ENCODE peak calls at places on chromosomes 2 and 18, in five cellular contexts. J is HCT116, F is AG10803, D is epithelial cell of esophagus, M is NCI-H2081. Y is an unnamed sample.

GRCh38 chr2:16109368-16109820 is 169.0 kb downstream of the MYCN start:
- DNase-seq in J (no peak), F (no peak), D (no peak), M (no peak), Y (no peak)

GRCh38 chr2:226845717-226846116 is 9.9 kb downstream of the RHBDD1 start:
- DNase-seq in J (no peak), F (no peak), D (no peak), M (no peak), Y (no peak)

GRCh38 chr2:134218928-134219707 is 34.8 kb upstream of the MGAT5 start:
- DNase-seq in J (no peak), F (no peak), D (peak; percentile 40), M (no peak), Y (peak; percentile 45)

GRCh38 chr2:177064417-177064816 is 148.2 kb upstream of the HNRNPA3 start:
- DNase-seq in J (no peak), F (no peak), D (no peak), M (no peak), Y (no peak)

GRCh38 chr2:235510305-235510704 is 16.5 kb downstream of the AGAP1 start:
- DNase-seq in J (no peak), F (no peak), D (no peak), M (no peak), Y (no peak)

GRCh38 chr2:189566046-189566445 is 14.5 kb downstream of the SLC40A1 start:
- DNase-seq in J (no peak), F (no peak), D (no peak), M (no peak), Y (no peak)

GRCh38 chr18:54679318-54680149 is 88.5 kb downstream of the DYNAP start:
- DNase-seq in J (peak; percentile 62), F (peak; percentile 81), D (peak; percentile 79), M (peak; percentile 59), Y (no peak)

GRCh38 chr2:111624401-111625156 is 259.4 kb downstream of the ANAPC1 start:
- DNase-seq in J (no peak), F (peak; percentile 96), D (peak; percentile 84), M (no peak), Y (no peak)

GRCh38 chr2:172021955-172022354 is 22.2 kb downstream of the METAP1D start:
- DNase-seq in J (no peak), F (peak; percentile 81), D (no peak), M (peak; percentile 18), Y (no peak)

GRCh38 chr2:170350929-170351826 is 173.2 kb downstream of the MYO3B start:
- DNase-seq in J (no peak), F (no peak), D (no peak), M (no peak), Y (no peak)

GRCh38 chr2:110904410-110905148 is 172.2 kb downstream of the ACOXL start:
- DNase-seq in J (no peak), F (no peak), D (no peak), M (no peak), Y (no peak)

GRCh38 chr18:62796216-62796621 is 80.9 kb downstream of the PHLPP1 start:
- DNase-seq in J (no peak), F (no peak), D (no peak), M (no peak), Y (no peak)

GRCh38 chr18:55850904-55851303 is 262.9 kb upstream of the TCF4 start:
- DNase-seq in J (no peak), F (no peak), D (no peak), M (no peak), Y (no peak)

GRCh38 chr18:48085781-48086487 is 155.5 kb upstream of the SMAD2 start:
- DNase-seq in J (no peak), F (no peak), D (peak; percentile 64), M (no peak), Y (no peak)

GRCh38 chr2:173750332-173750731 is 214.8 kb downstream of the SP3 start:
- DNase-seq in J (no peak), F (peak; percentile 17), D (peak; percentile 29), M (peak; percentile 57), Y (no peak)

GRCh38 chr2:219570924-219571310 is 422 bp downstream of the OBSL1 start:
- DNase-seq in J (no peak), F (peak; percentile 32), D (no peak), M (no peak), Y (no peak)

GRCh38 chr2:240932001-240932723 is 26.0 kb downstream of the CROCC2 start:
- DNase-seq in J (no peak), F (no peak), D (no peak), M (no peak), Y (no peak)

GRCh38 chr2:71860381-71860926 is 287.2 kb downstream of the CYP26B1 start:
- DNase-seq in J (no peak), F (no peak), D (no peak), M (no peak), Y (no peak)

GRCh38 chr18:31203086-31203793 is 40.6 kb upstream of the DSC1 start:
- DNase-seq in J (no peak), F (no peak), D (peak; percentile 68), M (no peak), Y (no peak)

GRCh38 chr2:201263774-201264173 is 3.4 kb downstream of the CASP8 start:
- DNase-seq in J (no peak), F (no peak), D (no peak), M (no peak), Y (no peak)

GRCh38 chr2:175817200-175817599 is 184.9 kb downstream of the LNPK start:
- DNase-seq in J (no peak), F (no peak), D (peak; percentile 63), M (no peak), Y (no peak)

GRCh38 chr2:44787663-44788062 is 153.8 kb upstream of the SIX3 start:
- DNase-seq in J (no peak), F (no peak), D (no peak), M (no peak), Y (no peak)

GRCh38 chr2:234980476-234981187 is 28.8 kb downstream of the SH3BP4 start:
- DNase-seq in J (no peak), F (no peak), D (no peak), M (peak; percentile 92), Y (no peak)

GRCh38 chr18:79522451-79523220 is 126.9 kb downstream of the NFATC1 start:
- DNase-seq in J (no peak), F (no peak), D (no peak), M (no peak), Y (peak; percentile 42)

GRCh38 chr2:240994161-240994896 is 4.1 kb upstream of the SNED1 start:
- DNase-seq in J (no peak), F (no peak), D (no peak), M (no peak), Y (no peak)

GRCh38 chr2:9145109-9145751 is 61.4 kb upstream of the ASAP2 start:
- DNase-seq in J (no peak), F (peak; percentile 86), D (no peak), M (no peak), Y (no peak)

GRCh38 chr2:197273485-197273884 is 37.1 kb downstream of the ANKRD44 start:
- DNase-seq in J (no peak), F (no peak), D (no peak), M (peak; percentile 87), Y (no peak)

GRCh38 chr2:75076088-75076487 is 117.6 kb downstream of the POLE4 start:
- DNase-seq in J (no peak), F (no peak), D (no peak), M (peak; percentile 91), Y (no peak)

GRCh38 chr2:207867075-207867474 is 97.4 kb upstream of the FZD5 start:
- DNase-seq in J (no peak), F (peak; percentile 29), D (no peak), M (no peak), Y (no peak)

Y was measured in naive thymus-derived CD8-positive, alpha-beta T cell.